ENCODE peak calls at places on chromosomes 1 and 21, in eight cellular contexts. S is HepG2, K is HCT116, V is left lung, L is PC-3, W is ovary, M is Peyer's patch, Q is brain microvascular endothelial cell. Z is an unnamed sample.

GRCh38 chr1:203135636-203136305 is 8.2 kb downstream of the ADORA1 start:
- DNase-seq in K (no peak), V (no peak), L (peak; percentile 47), S (no peak), M (no peak), Q (no peak), W (no peak), Z (no peak)

GRCh38 chr1:226764533-226764932 is 25.5 kb upstream of the ITPKB start:
- DNase-seq in K (no peak), Q (no peak), M (no peak), W (no peak), V (no peak), S (no peak), L (no peak), Z (no peak)

GRCh38 chr1:241716915-241717651 is 65.0 kb downstream of the WDR64 start:
- DNase-seq in S (no peak), W (no peak), V (no peak), K (no peak), Q (no peak), L (peak; percentile 67), M (no peak), Z (no peak)

GRCh38 chr1:15355968-15356621 is 53.6 kb upstream of the EFHD2 start:
- DNase-seq in K (peak; percentile 92), W (no peak), V (no peak), L (peak; percentile 86), Q (peak; percentile 58), S (peak; percentile 93), M (peak; percentile 60), Z (no peak)

GRCh38 chr1:88394958-88395357 is 289.1 kb upstream of the PKN2 start:
- DNase-seq in Q (no peak), K (no peak), M (no peak), S (no peak), V (no peak), L (no peak), W (no peak), Z (no peak)

GRCh38 chr1:44511769-44512168 is 106.7 kb downstream of the RNF220 start:
- DNase-seq in L (no peak), S (no peak), M (no peak), Q (no peak), K (no peak), V (no peak), W (no peak), Z (no peak)

GRCh38 chr1:245512980-245513578 is 358.3 kb downstream of the KIF26B start:
- DNase-seq in Q (no peak), V (no peak), W (no peak), M (no peak), S (no peak), K (no peak), L (no peak), Z (no peak)

GRCh38 chr1:32242341-32242851 is 4.6 kb upstream of the FAM167B start:
- DNase-seq in K (no peak), Q (no peak), M (peak; percentile 67), W (peak; percentile 54), V (no peak), S (no peak), L (no peak), Z (no peak)

GRCh38 chr21:42818328-42818749 is 61.0 kb downstream of the WDR4 start:
- DNase-seq in Q (peak; percentile 41), M (peak; percentile 85), V (peak; percentile 85), S (peak; percentile 52), W (peak; percentile 55), L (peak; percentile 69), K (peak; percentile 33), Z (peak; percentile 78)

GRCh38 chr1:241499910-241500309 is 19.6 kb downstream of the FH start:
- DNase-seq in S (peak; percentile 14), K (no peak), V (no peak), W (no peak), Q (peak; percentile 9), M (no peak), L (peak; percentile 82), Z (no peak)

GRCh38 chr1:9591669-9592509 is 3.2 kb downstream of the TMEM201 start:
- DNase-seq in Q (no peak), M (no peak), S (no peak), V (peak; percentile 73), W (no peak), L (no peak), K (no peak), Z (no peak)

GRCh38 chr1:92038695-92039346 is 9.0 kb downstream of the EPHX4 start:
- DNase-seq in S (peak; percentile 63), K (no peak), W (no peak), V (no peak), L (no peak), Q (no peak), M (no peak), Z (no peak)

GRCh38 chr1:109620396-109620817 is 770 bp downstream of the AMPD2 start:
- DNase-seq in W (peak; percentile 57), S (no peak), V (no peak), M (no peak), L (peak; percentile 40), K (no peak), Q (peak; percentile 49), Z (no peak)

GRCh38 chr1:198681247-198681646 is 42.4 kb downstream of the PTPRC start:
- DNase-seq in V (no peak), L (peak; percentile 25), S (no peak), K (no peak), M (no peak), W (no peak), Q (peak; percentile 35), Z (no peak)

GRCh38 chr1:54950361-54951163 is 29.9 kb upstream of the TMEM61 start:
- DNase-seq in W (peak; percentile 29), Q (peak; percentile 83), V (peak; percentile 75), S (peak; percentile 84), M (peak; percentile 90), K (peak; percentile 60), L (peak; percentile 93), Z (peak; percentile 83)

GRCh38 chr1:244653439-244654283 is 735 bp downstream of the DESI2 start:
- DNase-seq in M (no peak), W (no peak), S (peak; percentile 38), V (peak; percentile 86), L (peak; percentile 39), K (no peak), Q (no peak), Z (no peak)

GRCh38 chr1:161840363-161840762 is 74.2 kb downstream of the ATF6 start:
- DNase-seq in K (no peak), M (no peak), L (no peak), Q (no peak), V (no peak), S (no peak), W (no peak), Z (no peak)

GRCh38 chr1:21919520-21919919 is 17.6 kb downstream of the HSPG2 start:
- DNase-seq in M (no peak), L (peak; percentile 77), K (no peak), Q (peak; percentile 74), S (no peak), V (no peak), W (no peak), Z (no peak)

GRCh38 chr1:220711086-220711809 is 21.1 kb downstream of the C1orf115 start:
- DNase-seq in S (peak; percentile 28), K (no peak), V (no peak), Q (no peak), M (no peak), W (no peak), L (no peak), Z (no peak)

GRCh38 chr1:234611799-234612351 is 1.9 kb upstream of the IRF2BP2 start:
- DNase-seq in M (peak; percentile 75), Q (peak; percentile 55), S (peak; percentile 96), W (peak; percentile 48), V (no peak), L (no peak), K (no peak), Z (peak; percentile 59)

GRCh38 chr1:110060662-110061060 is 9.8 kb downstream of the ALX3 start:
- DNase-seq in M (no peak), K (no peak), L (no peak), Q (no peak), S (no peak), V (no peak), W (no peak), Z (no peak)

DNA sequence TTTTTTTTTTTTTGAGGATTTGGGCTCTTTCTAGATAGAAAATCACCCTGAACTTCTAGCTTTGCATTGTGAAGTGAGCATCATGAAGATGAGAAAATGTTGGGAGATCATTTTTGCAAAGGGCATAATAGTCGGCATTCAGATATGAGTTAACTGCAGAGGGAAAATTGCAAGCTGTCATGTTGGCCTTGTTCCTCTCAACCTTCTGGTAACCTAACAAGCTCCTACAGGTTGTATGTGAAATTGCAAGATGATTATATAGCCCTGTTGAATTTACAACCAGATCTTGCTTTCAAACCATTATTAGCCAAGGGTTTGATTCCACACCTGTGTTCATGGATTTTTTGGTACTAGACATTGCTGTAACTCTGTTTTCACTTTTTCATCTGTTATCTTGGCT is 2.2 kb downstream of the ELOA start:
- DNase-seq in Q (no peak), K (peak; percentile 24), V (no peak), L (peak; percentile 52), W (no peak), S (peak; percentile 58), M (no peak), Z (no peak)
- TF ChIP-seq CTCF in Q (peak; percentile 42), K (peak; percentile 37), V (no peak), L (peak; percentile 47), W (no peak), S (no peak), M (peak; percentile 68), Z (peak; percentile 12)

DNA sequence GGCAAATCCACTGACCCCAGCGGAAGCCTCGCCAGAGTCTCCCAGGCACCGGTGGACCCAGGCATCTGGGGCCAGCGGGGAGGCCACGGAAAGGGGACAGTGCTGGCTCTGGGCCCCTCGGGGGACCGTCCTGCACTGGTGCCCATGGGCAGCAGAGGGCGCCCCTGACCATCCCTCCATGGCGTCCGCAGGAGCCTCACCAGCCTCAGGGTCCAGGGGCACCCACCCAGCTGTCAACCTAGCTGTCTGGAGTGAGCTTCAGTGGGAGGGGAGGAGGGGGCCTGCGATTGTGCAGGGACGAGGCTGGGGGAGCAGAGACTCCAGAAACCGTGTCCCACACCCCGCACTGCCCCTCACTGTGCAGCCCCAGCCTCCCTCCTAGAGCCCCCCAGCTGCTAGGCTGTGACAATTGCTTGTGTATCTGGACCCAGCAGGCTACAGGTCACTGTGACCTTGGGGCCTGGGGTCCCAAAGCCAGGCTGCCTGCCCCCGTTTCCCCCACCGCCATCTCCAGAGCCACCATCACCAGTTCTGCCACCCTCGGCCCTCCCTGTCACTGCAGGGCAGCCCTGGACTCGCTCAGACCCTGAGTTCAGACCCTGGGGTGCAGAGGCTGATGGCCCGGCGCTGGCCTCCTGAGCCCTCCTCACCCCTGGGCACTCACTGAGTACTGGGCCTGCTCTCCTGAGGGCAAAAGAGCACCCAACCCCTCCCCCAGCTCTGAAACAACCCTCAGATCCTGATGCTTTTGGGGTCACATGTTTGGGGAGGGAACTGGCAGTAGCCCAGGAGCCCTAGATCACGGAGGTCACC is 10.7 kb upstream of the COL6A1 start:
- DNase-seq in M (peak; percentile 63), L (peak; percentile 62), W (peak; percentile 85), S (peak; percentile 33), K (no peak), Q (no peak), V (peak; percentile 81), Z (no peak)
- H3K27me3 ChIP-seq in M (peaks cover 9% of the 10 kb centered on the region), L (no peaks in the 10 kb centered on the region), W (no peaks in the 10 kb centered on the region), S (peaks cover 46% of the 10 kb centered on the region), K (no peaks in the 10 kb centered on the region), Q (no peaks in the 10 kb centered on the region), V (peaks cover 57% of the 10 kb centered on the region), Z (peaks cover 42% of the 10 kb centered on the region)

GRCh38 chr1:177334276-177334675 is 163.5 kb downstream of the BRINP2 start:
- DNase-seq in W (no peak), S (no peak), V (no peak), K (no peak), L (peak; percentile 43), M (no peak), Q (peak; percentile 11), Z (no peak)
- TF ChIP-seq CTCF in W (no peak), S (no peak), V (no peak), K (peak; percentile 18), L (no peak), M (peak; percentile 24), Q (peak; percentile 49), Z (no peak)

GRCh38 chr1:20192871-20193411 is 6.6 kb upstream of the PLA2G2C start:
- DNase-seq in Q (no peak), V (no peak), K (no peak), S (no peak), W (no peak), L (no peak), M (no peak), Z (no peak)
- H3K27me3 ChIP-seq in Q (peaks cover 16% of the 10 kb centered on the region), V (peaks cover 9% of the 10 kb centered on the region), K (peaks cover 20% of the 10 kb centered on the region), S (peaks cover 40% of the 10 kb centered on the region), W (no peaks in the 10 kb centered on the region), L (no peaks in the 10 kb centered on the region), M (no peaks in the 10 kb centered on the region), Z (no peaks in the 10 kb centered on the region)

Z was measured in stomach.